ENCODE peak calls at places on chromosome 11, in eight cellular contexts. I is T-cell; G is left lobe of liver; T is H4; N is NCI-H748 treated with DMSO at 0.1 percent for 48 hours; W is KBM-7; H is epithelial cell of esophagus; U is activated naive CD8-positive, alpha-beta T cell treated with anti-CD3 and anti-CD28 coated beads, Interleukin-2, amount 50 U/mL, for 24 hours. K is an unnamed sample.

GRCh38 chr11:57370251-57370650 is 10.7 kb downstream of the PRG3 start:
- DNase-seq in I (no peak), W (no peak), T (no peak), U (no peak), N (no peak), G (no peak), H (peak), K (no peak)

GRCh38 chr11:1298695-1299492 is 10.5 kb downstream of the TOLLIP start:
- DNase-seq in G (peak), U (no peak), W (peak), I (no peak), H (peak), N (no peak), T (peak), K (no peak)

GRCh38 chr11:112977620-112978212 is 16.5 kb downstream of the NCAM1 start:
- DNase-seq in W (peak), N (no peak), T (peak), U (no peak), I (no peak), H (peak), G (no peak), K (no peak)

GRCh38 chr11:2846056-2846455 is 39.5 kb downstream of the CDKN1C start:
- DNase-seq in T (no peak), N (no peak), U (no peak), W (no peak), I (no peak), H (peak), G (no peak), K (no peak)

GRCh38 chr11:66637557-66638176 is 836 bp upstream of the RBM4 start:
- DNase-seq in G (no peak), I (no peak), T (no peak), H (peak), W (no peak), U (no peak), N (no peak), K (no peak)

GRCh38 chr11:20035701-20036601 is 124.3 kb downstream of the DBX1 start:
- DNase-seq in W (no peak), I (no peak), H (peak), G (peak), U (no peak), N (peak), T (no peak), K (no peak)

GRCh38 chr11:46642627-46643335 is 25.4 kb downstream of the ATG13 start:
- DNase-seq in H (no peak), N (no peak), U (no peak), I (no peak), W (peak), T (no peak), G (no peak), K (no peak)

GRCh38 chr11:12180257-12181205 is 70.1 kb downstream of the MICAL2 start:
- DNase-seq in W (no peak), G (no peak), U (no peak), I (no peak), N (no peak), H (peak), T (no peak), K (no peak)

GRCh38 chr11:45086526-45086925 is 59.9 kb upstream of the PRDM11 start:
- DNase-seq in W (no peak), G (no peak), H (no peak), T (no peak), U (no peak), I (no peak), N (no peak), K (no peak)

GRCh38 chr11:68750197-68750987 is 928 bp downstream of the TESMIN start:
- DNase-seq in U (peak), G (no peak), W (no peak), I (peak), N (no peak), H (peak), T (no peak), K (no peak)

GRCh38 chr11:34676227-34676626 is 55.3 kb downstream of the EHF start:
- DNase-seq in G (no peak), U (no peak), T (no peak), W (no peak), I (no peak), H (no peak), N (no peak), K (no peak)

GRCh38 chr11:68048681-68049508 is 10.1 kb downstream of the TCIRG1 start:
- DNase-seq in N (no peak), W (no peak), G (no peak), H (no peak), I (no peak), U (no peak), T (no peak), K (no peak)

GRCh38 chr11:15969281-15969680 is 387.1 kb downstream of the SOX6 start:
- DNase-seq in U (no peak), W (peak), H (peak), I (no peak), N (peak), G (peak), T (peak), K (no peak)

GRCh38 chr11:92607969-92608711 is 361.3 kb upstream of the MTNR1B start:
- DNase-seq in N (no peak), T (no peak), U (no peak), W (no peak), I (no peak), H (no peak), G (no peak), K (no peak)

GRCh38 chr11:115330693-115331482 is 173.3 kb downstream of the CADM1 start:
- DNase-seq in W (no peak), H (no peak), G (no peak), T (no peak), U (no peak), N (no peak), I (no peak), K (no peak)

GRCh38 chr11:35525501-35526175 is at the start of gene PAMR1:
- DNase-seq in T (no peak), G (no peak), W (no peak), H (peak), N (peak), U (peak), I (no peak), K (no peak)

GRCh38 chr11:45142241-45142885 is 4.1 kb upstream of the PRDM11 start:
- DNase-seq in U (no peak), W (no peak), T (no peak), I (no peak), H (peak), N (no peak), G (no peak), K (no peak)

GRCh38 chr11:444397-445144 is 2.8 kb upstream of the ANO9 start:
- DNase-seq in N (no peak), I (no peak), H (peak), W (no peak), U (no peak), T (no peak), G (no peak), K (no peak)

GRCh38 chr11:122178795-122179194 is 62.8 kb upstream of the BLID start:
- DNase-seq in N (no peak), G (no peak), T (no peak), W (no peak), U (no peak), H (no peak), I (no peak), K (no peak)

GRCh38 chr11:107741044-107741823 is 29.4 kb upstream of the SLN start:
- DNase-seq in N (no peak), G (no peak), T (peak), W (peak), H (peak), I (no peak), U (no peak), K (no peak)